ENCODE peak calls at places on chromosomes 13 and 19, in seven cellular contexts. P, Z, D, Y, K, B and H are unnamed samples.

GRCh38 chr19:5038631-5039271 is 69.8 kb downstream of the KDM4B start:
- DNase-seq in Z (peak; percentile 24), B (no peak), D (peak; percentile 48), P (no peak), Y (no peak), K (no peak), H (no peak)

GRCh38 chr13:23752111-23753001 is 136.8 kb downstream of the MIPEP start:
- DNase-seq in Y (no peak), D (no peak), B (no peak), Z (peak; percentile 56), P (no peak), K (no peak), H (no peak)

GRCh38 chr13:44302948-44303575 is 70.6 kb upstream of the SERP2 start:
- DNase-seq in D (no peak), P (no peak), Y (no peak), B (no peak), Z (peak; percentile 50), K (no peak), H (no peak)

GRCh38 chr19:2524840-2525723 is 49.2 kb downstream of the GADD45B start:
- DNase-seq in D (peak; percentile 94), Z (peak; percentile 75), K (no peak), B (no peak), P (no peak), Y (peak; percentile 60), H (peak; percentile 59)

GRCh38 chr13:20512042-20512683 is 13.5 kb downstream of the CRYL1 start:
- DNase-seq in P (no peak), K (no peak), Y (no peak), D (peak; percentile 24), Z (no peak), B (no peak), H (no peak)

GRCh38 chr13:43078399-43078798 is 55.0 kb downstream of the DNAJC15 start:
- DNase-seq in Y (no peak), P (no peak), B (no peak), Z (no peak), D (no peak), K (no peak), H (no peak)

GRCh38 chr19:56333506-56333905 is 18.9 kb upstream of the ZSCAN5A start:
- DNase-seq in B (no peak), P (no peak), K (no peak), D (peak; percentile 60), Y (peak; percentile 67), Z (peak; percentile 56), H (no peak)

GRCh38 chr13:76656496-76656895 is 229.7 kb downstream of the KCTD12 start:
- DNase-seq in Y (peak; percentile 8), Z (no peak), B (no peak), D (peak; percentile 8), K (no peak), P (no peak), H (no peak)

GRCh38 chr13:110023729-110024645 is 237.6 kb upstream of the IRS2 start:
- DNase-seq in Z (peak; percentile 68), P (no peak), K (peak; percentile 36), D (no peak), B (peak; percentile 59), Y (no peak), H (no peak)

GRCh38 chr13:77026255-77026782 is 640 bp downstream of the FBXL3 start:
- DNase-seq in D (peak; percentile 91), P (peak; percentile 97), Y (peak; percentile 89), Z (peak; percentile 37), K (peak; percentile 82), B (peak; percentile 89), H (peak; percentile 92)

GRCh38 chr19:23792784-23793183 is 34.1 kb upstream of the ZNF681 start:
- DNase-seq in B (no peak), P (no peak), K (no peak), D (no peak), Z (no peak), Y (no peak), H (no peak)
- TF ChIP-seq POLR2A in B (no peak), P (no peak), K (no peak), D (no peak), Z (no peak), Y (no peak), H (no peak)

GRCh38 chr13:105814902-105815250 is 720.6 kb downstream of the EFNB2 start:
- DNase-seq in Z (no peak), Y (no peak), D (no peak), B (no peak), P (no peak), K (no peak), H (no peak)
- TF ChIP-seq POLR2A in Z (no peak), Y (no peak), D (no peak), B (no peak), P (no peak), K (no peak), H (no peak)

GRCh38 chr19:16076958-16077611 is 790 bp downstream of the TPM4 start:
- DNase-seq in Z (no peak), B (peak; percentile 80), Y (peak; percentile 59), K (peak; percentile 72), D (peak; percentile 71), P (peak; percentile 93), H (no peak)
- TF ChIP-seq POLR2A in Z (no peak), B (no peak), Y (peak; percentile 29), K (no peak), D (no peak), P (no peak), H (no peak)

GRCh38 chr19:11355160-11356073 is at the start of gene PLPPR2:
- DNase-seq in Y (peak; percentile 96), B (peak; percentile 98), Z (peak; percentile 81), P (peak; percentile 98), K (peak; percentile 92), D (peak; percentile 89), H (peak; percentile 93)
- TF ChIP-seq POLR2A in Y (peak; percentile 71), B (peak; percentile 65), Z (peak; percentile 84), P (no peak), K (no peak), D (no peak), H (peak; percentile 71)

DNA sequence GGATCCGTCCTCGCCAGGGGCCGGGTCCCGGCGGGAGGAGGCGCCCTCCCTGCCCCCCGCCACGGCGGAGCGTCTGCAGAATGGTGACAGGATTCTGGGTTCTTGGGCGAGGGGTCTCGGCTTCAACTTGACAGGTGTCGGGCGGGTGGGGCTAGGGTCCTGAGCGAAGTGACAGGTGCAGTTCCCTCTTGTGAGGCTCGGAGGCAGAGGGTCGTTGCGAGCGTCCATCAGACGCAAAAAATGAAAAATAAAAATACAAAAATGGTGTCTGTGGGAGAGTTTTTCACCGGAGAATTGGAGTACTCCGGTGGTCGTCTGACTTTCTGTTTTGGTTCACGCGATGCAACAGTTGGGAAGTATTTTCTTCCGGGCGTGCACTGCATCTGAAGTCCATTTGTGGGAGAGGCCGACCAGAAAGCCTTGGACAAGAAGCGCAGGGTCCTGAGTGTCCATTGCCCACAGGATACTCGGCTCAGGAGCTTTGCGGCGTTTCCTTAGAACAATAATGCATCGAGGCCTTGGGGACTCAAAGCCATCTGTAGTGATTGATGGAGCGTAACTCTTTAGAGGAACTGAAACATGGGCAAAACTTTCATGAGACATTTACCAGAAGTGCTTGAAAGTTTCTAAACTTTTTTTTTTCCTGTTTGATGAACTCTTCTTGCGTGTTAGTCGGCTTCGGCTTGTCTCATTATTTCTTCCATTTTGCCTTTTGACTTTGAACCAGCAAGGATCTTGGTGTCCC is 753 bp downstream of the RB1 start:
- DNase-seq in Y (peak; percentile 59), B (peak; percentile 52), K (peak; percentile 47), D (peak; percentile 79), P (peak; percentile 87), Z (peak; percentile 55), H (peak; percentile 55)
- TF ChIP-seq POLR2A in Y (peak; percentile 59), B (no peak), K (no peak), D (no peak), P (no peak), Z (no peak), H (no peak)